ENCODE peak calls at places on chromosomes 5 and 9, in six cellular contexts. H is HepG2, S is neural progenitor cell, F is K562, E is fibroblast of lung, M is SK-N-SH. Z is an unnamed sample.

GRCh38 chr9:126326228-126327015 is at the start of gene MVB12B:
- DNase-seq in H (no peak), S (peak), F (peak), E (no peak), M (peak), Z (peak)

GRCh38 chr5:112594060-112594850 is 143.4 kb upstream of the APC start:
- DNase-seq in H (no peak), S (no peak), F (no peak), E (no peak), M (peak), Z (no peak)

GRCh38 chr5:1189269-1189668 is 12.1 kb upstream of the SLC6A19 start:
- DNase-seq in H (no peak), S (no peak), F (no peak), E (no peak), M (no peak), Z (no peak)

GRCh38 chr9:88237454-88238280 is 99.4 kb upstream of the SPATA31C2 start:
- DNase-seq in H (no peak), S (no peak), F (no peak), E (no peak), M (no peak), Z (no peak)

GRCh38 chr9:114343471-114344187 is 14.0 kb downstream of the ORM2 start:
- DNase-seq in H (no peak), S (no peak), F (no peak), E (no peak), M (no peak), Z (no peak)

GRCh38 chr5:123599171-123599570 is 87.2 kb downstream of the CSNK1G3 start:
- DNase-seq in H (no peak), S (no peak), F (no peak), E (peak), M (no peak), Z (no peak)

GRCh38 chr5:119190470-119190869 is 119.6 kb downstream of the DMXL1 start:
- DNase-seq in H (no peak), S (no peak), F (no peak), E (no peak), M (no peak), Z (no peak)

GRCh38 chr5:14872070-14872989 is 752 bp upstream of the ANKH start:
- DNase-seq in H (peak), S (peak), F (peak), E (peak), M (peak), Z (peak)

GRCh38 chr5:31470608-31471007 is 61.3 kb downstream of the DROSHA start:
- DNase-seq in H (no peak), S (no peak), F (peak), E (peak), M (no peak), Z (no peak)

GRCh38 chr9:113998529-113999255 is 79.4 kb downstream of the AMBP start:
- DNase-seq in H (no peak), S (peak), F (peak), E (peak), M (peak), Z (peak)

GRCh38 chr5:59276277-59276647 is 617.3 kb downstream of the PDE4D start:
- DNase-seq in H (no peak), S (no peak), F (no peak), E (no peak), M (no peak), Z (no peak)

GRCh38 chr5:59272744-59273427 is 620.6 kb downstream of the PDE4D start:
- DNase-seq in H (no peak), S (no peak), F (no peak), E (no peak), M (no peak), Z (no peak)

GRCh38 chr5:59275537-59276276 is 617.8 kb downstream of the PDE4D start:
- DNase-seq in H (no peak), S (peak), F (no peak), E (peak), M (no peak), Z (peak)

GRCh38 chr5:59275170-59275536 is 618.4 kb downstream of the PDE4D start:
- DNase-seq in H (no peak), S (no peak), F (no peak), E (peak), M (no peak), Z (no peak)

GRCh38 chr5:59274130-59274529 is 619.4 kb downstream of the PDE4D start:
- DNase-seq in H (no peak), S (no peak), F (no peak), E (no peak), M (no peak), Z (no peak)
- H3K9ac ChIP-seq in H (no peak), S (no peak), F (no peak), E (no peak), M (no peak), Z (peak)

GRCh38 chr9:124885551-124885950 is 23.6 kb downstream of the ARPC5L start:
- DNase-seq in H (no peak), S (peak), F (no peak), E (no peak), M (no peak), Z (no peak)

GRCh38 chr9:124886461-124886860 is 24.5 kb downstream of the ARPC5L start:
- DNase-seq in H (no peak), S (no peak), F (no peak), E (no peak), M (no peak), Z (no peak)

GRCh38 chr9:124889006-124889405 is 27.1 kb downstream of the ARPC5L start:
- DNase-seq in H (no peak), S (no peak), F (no peak), E (no peak), M (no peak), Z (no peak)

GRCh38 chr9:124887832-124888231 is 25.9 kb downstream of the ARPC5L start:
- DNase-seq in H (no peak), S (peak), F (no peak), E (no peak), M (no peak), Z (no peak)

GRCh38 chr9:124886866-124887492 is 25.0 kb downstream of the ARPC5L start:
- DNase-seq in H (no peak), S (peak), F (no peak), E (no peak), M (no peak), Z (no peak)
- H3K4me3 ChIP-seq in H (no peak), S (no peak), F (no peak), E (no peak), M (no peak), Z (no peak)

GRCh38 chr5:39941436-39941835 is 516.7 kb upstream of the DAB2 start:
- DNase-seq in H (no peak), S (no peak), F (no peak), E (no peak), M (no peak), Z (no peak)
- TF ChIP-seq CTCF in H (no peak), S (no peak), F (no peak), E (no peak), M (no peak), Z (no peak)

DNA sequence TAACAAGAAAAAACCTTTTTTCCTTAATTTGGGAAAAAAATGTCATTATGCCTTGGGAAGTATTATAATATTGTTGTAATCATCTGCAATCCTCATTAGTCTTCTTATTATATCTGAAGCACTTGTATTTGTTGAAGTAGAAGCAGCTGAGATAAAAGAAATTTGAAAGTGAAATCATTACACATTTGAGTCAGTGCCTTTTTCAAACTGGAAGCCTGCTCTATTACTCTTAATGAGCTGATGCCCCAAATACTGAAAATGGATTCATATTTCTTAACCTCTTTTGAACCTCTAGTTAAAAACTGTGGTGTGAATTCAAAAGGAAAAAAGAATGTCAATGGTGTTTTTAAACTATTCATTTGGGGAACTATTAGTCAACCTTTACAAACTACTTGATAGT is 1027.7 kb downstream of the NR2F1-AS1 start:
- DNase-seq in H (no peak), S (no peak), F (no peak), E (peak), M (no peak), Z (no peak)
- H3K9ac ChIP-seq in H (no peak), S (no peak), F (no peak), E (no peak), M (peak), Z (no peak)

DNA sequence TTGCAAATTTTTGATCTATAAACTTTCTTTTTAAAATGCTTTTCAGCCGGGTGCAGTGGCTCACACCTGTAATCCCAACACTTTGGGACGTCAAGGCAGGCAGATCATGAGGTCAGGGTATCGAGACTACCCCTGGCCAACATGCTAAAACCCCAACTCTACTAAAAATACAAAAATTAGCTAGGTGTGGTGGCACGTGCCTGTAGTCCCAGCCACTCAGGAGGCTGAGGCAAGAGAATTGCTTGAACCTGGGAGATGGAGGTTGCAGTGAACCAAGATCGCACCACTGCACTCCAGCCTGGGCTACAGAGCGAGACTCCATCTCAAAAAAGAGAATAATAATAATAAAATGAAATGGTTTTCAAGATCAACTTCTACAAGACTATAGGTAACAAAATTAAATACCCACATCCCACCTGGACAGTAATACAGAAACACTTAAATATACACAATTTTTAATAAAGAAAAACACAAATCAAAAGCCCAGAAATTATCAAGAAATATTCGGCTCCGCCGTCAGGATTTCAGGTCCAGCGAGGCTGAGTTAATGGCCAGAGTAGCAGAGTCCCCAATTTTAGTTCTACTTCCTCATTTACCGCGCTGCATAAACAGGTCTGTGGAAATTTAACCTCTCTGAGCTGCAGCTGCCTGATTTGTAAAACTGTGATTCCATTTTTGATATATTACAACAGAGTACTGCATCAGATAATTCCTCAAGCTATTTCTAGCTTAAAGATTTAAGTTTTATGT is 4.0 kb downstream of the TUT7 start:
- DNase-seq in H (no peak), S (no peak), F (no peak), E (no peak), M (no peak), Z (no peak)
- H3K4me3 ChIP-seq in H (no peak), S (no peak), F (peak), E (no peak), M (no peak), Z (no peak)

GRCh38 chr9:107123389-107123788 is 159.7 kb upstream of the RAD23B start:
- DNase-seq in H (no peak), S (no peak), F (no peak), E (no peak), M (no peak), Z (no peak)
- TF ChIP-seq CTCF in H (no peak), S (no peak), F (no peak), E (no peak), M (no peak), Z (no peak)

GRCh38 chr9:100098887-100099721 is at the start of the genes ERP44 and INVS:
- DNase-seq in H (peak), S (peak), F (peak), E (peak), M (peak), Z (peak)
- H3K9ac ChIP-seq in H (peak), S (peak), F (peak), E (peak), M (peak), Z (peak)

GRCh38 chr5:150582281-150582791 is 58.1 kb upstream of the SYNPO start:
- DNase-seq in H (peak), S (peak), F (no peak), E (peak), M (peak), Z (peak)
- H3K4me3 ChIP-seq in H (peak), S (no peak), F (no peak), E (no peak), M (no peak), Z (no peak)

GRCh38 chr9:26502311-26502710 is 390.3 kb downstream of the CAAP1 start:
- DNase-seq in H (no peak), S (peak), F (no peak), E (no peak), M (no peak), Z (no peak)
- TF ChIP-seq CTCF in H (no peak), S (peak), F (no peak), E (no peak), M (no peak), Z (no peak)

GRCh38 chr9:122159026-122159924 is at the start of the genes MORN5 and NDUFA8:
- DNase-seq in H (peak), S (peak), F (peak), E (peak), M (peak), Z (peak)
- H3K9ac ChIP-seq in H (peak), S (peak), F (peak), E (peak), M (peak), Z (peak)

Z was measured in colonic mucosa.